ENCODE peak calls at places on chromosome 16, in four cellular contexts. I is HCT116, A is HepG2, F is H1. M is an unnamed sample.

GRCh38 chr16:2027024-2028010 is 615 bp downstream of the NHERF2 start:
- DNase-seq in F (no peak), I (no peak), A (peak; percentile 42), M (no peak)

GRCh38 chr16:73053379-73054130 is 5.6 kb upstream of the ZFHX3 start:
- DNase-seq in I (peak; percentile 55), F (no peak), A (peak; percentile 75), M (no peak)

GRCh38 chr16:27444015-27444414 is 42.0 kb downstream of the IL21R start:
- DNase-seq in I (no peak), A (no peak), F (no peak), M (no peak)

GRCh38 chr16:31351937-31352315 is 3.0 kb upstream of the ITGAX start:
- DNase-seq in I (no peak), F (no peak), A (no peak), M (no peak)

GRCh38 chr16:53865492-53865863 is 161.5 kb downstream of the FTO start:
- DNase-seq in F (peak; percentile 9), A (no peak), I (peak; percentile 7), M (peak; percentile 32)

GRCh38 chr16:89572042-89572441 is 3.5 kb upstream of the CPNE7 start:
- DNase-seq in I (no peak), F (no peak), A (no peak), M (no peak)

GRCh38 chr16:69463876-69464275 is 39.5 kb downstream of the CYB5B start:
- DNase-seq in F (no peak), A (no peak), I (no peak), M (no peak)

GRCh38 chr16:70648606-70649005 is 2.2 kb downstream of the IL34 start:
- DNase-seq in I (no peak), A (no peak), F (no peak), M (no peak)

GRCh38 chr16:75576384-75576811 is 10.2 kb downstream of the GABARAPL2 start:
- DNase-seq in I (no peak), A (no peak), F (no peak), M (no peak)

GRCh38 chr16:29756654-29757053 is 10.9 kb upstream of the C16orf54 start:
- DNase-seq in F (no peak), I (no peak), A (no peak), M (no peak)

GRCh38 chr16:28543072-28543471 is 4.3 kb upstream of the NUPR1 start:
- DNase-seq in A (no peak), F (no peak), I (no peak), M (no peak)

GRCh38 chr16:61829631-61830030 is 206.6 kb downstream of the CDH8 start:
- DNase-seq in A (no peak), F (no peak), I (no peak), M (no peak)

GRCh38 chr16:84177740-84178070 is 9.2 kb downstream of the TAF1C start:
- DNase-seq in F (no peak), A (no peak), I (no peak), M (no peak)

DNA sequence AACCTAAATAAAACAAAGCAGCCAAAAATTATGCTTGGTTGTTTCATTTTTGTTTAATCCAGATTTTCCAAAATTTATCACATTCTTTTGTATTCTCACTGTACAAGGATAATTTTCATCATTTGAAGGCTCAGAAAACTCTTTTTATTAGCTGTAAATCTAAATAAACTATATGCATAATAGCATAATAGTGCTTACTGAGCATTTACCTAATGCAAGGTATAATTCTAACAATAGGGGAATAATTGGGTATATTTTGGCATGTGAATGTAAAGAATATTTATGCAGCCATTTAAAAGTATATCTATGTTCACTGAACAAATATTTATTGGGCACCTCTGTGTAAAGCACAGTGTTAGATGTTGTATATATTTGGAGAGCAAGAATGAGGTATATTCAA is 17.0 kb downstream of the PALB2 start:
- DNase-seq in F (no peak), A (no peak), I (no peak), M (no peak)
- H3K36me3 ChIP-seq in F (peaks cover 76% of the 10 kb centered on the region), A (peaks cover 85% of the 10 kb centered on the region), I (peaks cover 21% of the 10 kb centered on the region), M (peaks cover 90% of the 10 kb centered on the region)

GRCh38 chr16:67063008-67063407 is 34.1 kb downstream of the CBFB start:
- DNase-seq in I (no peak), A (no peak), F (no peak), M (no peak)

GRCh38 chr16:67071476-67072048 is 38.2 kb upstream of the PHAF1 start:
- DNase-seq in A (no peak), I (no peak), F (no peak), M (no peak)

GRCh38 chr16:67068212-67068753 is 39.3 kb downstream of the CBFB start:
- DNase-seq in F (no peak), I (no peak), A (peak; percentile 11), M (no peak)
- TF ChIP-seq YY1 in F (no peak), I (no peak), A (no peak), M (no peak)

GRCh38 chr16:67941469-67942199 is 2.3 kb downstream of the LCAT start:
- DNase-seq in F (no peak), A (no peak), I (no peak), M (no peak)

GRCh38 chr16:67940436-67941089 is 3.4 kb downstream of the LCAT start:
- DNase-seq in A (no peak), I (no peak), F (no peak), M (no peak)

GRCh38 chr16:67943256-67943618 is 683 bp downstream of the LCAT start:
- DNase-seq in F (no peak), I (no peak), A (peak; percentile 88), M (no peak)

GRCh38 chr16:67942510-67943255 is 1.2 kb downstream of the LCAT start:
- DNase-seq in I (no peak), F (no peak), A (peak; percentile 38), M (no peak)

GRCh38 chr16:67942200-67942509 is 1.8 kb downstream of the LCAT start:
- DNase-seq in F (peak; percentile 49), A (peak; percentile 61), I (no peak), M (peak; percentile 30)
- TF ChIP-seq ZNF274 in F (no peak), A (no peak), I (no peak), M (no peak)

GRCh38 chr16:25109643-25110042 is 1.9 kb upstream of the LCMT1 start:
- DNase-seq in F (no peak), A (peak; percentile 74), I (peak; percentile 87), M (no peak)

GRCh38 chr16:25110392-25110947 is 1.1 kb upstream of the LCMT1 start:
- DNase-seq in I (no peak), F (no peak), A (no peak), M (no peak)

GRCh38 chr16:25108054-25108453 is 3.5 kb upstream of the LCMT1 start:
- DNase-seq in I (no peak), F (no peak), A (peak; percentile 59), M (no peak)

GRCh38 chr16:25106567-25107465 is 4.7 kb upstream of the LCMT1 start:
- DNase-seq in F (peak; percentile 73), A (peak; percentile 90), I (peak; percentile 79), M (peak; percentile 90)

GRCh38 chr16:25107466-25107792 is 4.1 kb upstream of the LCMT1 start:
- DNase-seq in F (no peak), I (no peak), A (no peak), M (no peak)
- H3K36me3 ChIP-seq in F (no peaks in the 10 kb centered on the region), I (no peaks in the 10 kb centered on the region), A (no peaks in the 10 kb centered on the region), M (no peaks in the 10 kb centered on the region)

GRCh38 chr16:14306485-14307058 is 235.5 kb downstream of the MRTFB start:
- DNase-seq in I (no peak), A (no peak), F (no peak), M (no peak)
- TF ChIP-seq YY1 in I (no peak), A (no peak), F (no peak), M (no peak)